ENCODE peak calls at places on chromosome 11, in seven cellular contexts. U is tibial artery, Y is A673, O is left ventricle myocardium inferior, V is BE2C, J is fibroblast of lung, P is psoas muscle. C is an unnamed sample.

GRCh38 chr11:68659158-68659921 is 25.0 kb upstream of the GAL start:
- DNase-seq in U (peak; percentile 66), P (peak; percentile 74), O (peak; percentile 66), V (peak; percentile 94), J (peak; percentile 99), Y (peak; percentile 95), C (peak; percentile 85)

GRCh38 chr11:124897681-124898680 is at the start of gene ROBO4:
- DNase-seq in P (peak; percentile 53), Y (no peak), U (peak; percentile 79), V (no peak), O (peak; percentile 74), J (peak; percentile 92), C (no peak)

GRCh38 chr11:64331569-64332371 is 8.2 kb upstream of the CCDC88B start:
- DNase-seq in V (peak; percentile 49), P (peak; percentile 82), Y (peak; percentile 89), O (peak; percentile 74), U (no peak), J (peak; percentile 86), C (peak; percentile 82)

GRCh38 chr11:69382131-69383128 is 88.5 kb downstream of the MYEOV start:
- DNase-seq in Y (no peak), U (peak; percentile 61), J (peak; percentile 40), P (peak; percentile 55), O (peak; percentile 57), V (peak; percentile 8), C (no peak)

GRCh38 chr11:46249103-46249942 is 28.1 kb upstream of the CREB3L1 start:
- DNase-seq in P (no peak), J (peak; percentile 65), Y (peak; percentile 57), V (no peak), O (no peak), U (no peak), C (no peak)

GRCh38 chr11:68839953-68840641 is 1.6 kb downstream of the CPT1A start:
- DNase-seq in O (no peak), J (no peak), V (peak; percentile 28), U (no peak), Y (peak; percentile 66), P (no peak), C (no peak)

GRCh38 chr11:44595964-44596381 is 30.5 kb downstream of the CD82 start:
- DNase-seq in O (peak; percentile 79), V (no peak), U (peak; percentile 94), J (peak; percentile 52), P (peak; percentile 74), Y (no peak), C (no peak)

GRCh38 chr11:120115272-120116000 is 22.5 kb downstream of the TRIM29 start:
- DNase-seq in Y (no peak), P (no peak), U (no peak), V (no peak), O (no peak), J (no peak), C (no peak)

GRCh38 chr11:58832246-58832645 is 12.3 kb downstream of the GLYATL2 start:
- DNase-seq in Y (peak; percentile 28), J (no peak), P (no peak), U (no peak), V (no peak), O (no peak), C (peak; percentile 45)

GRCh38 chr11:64835616-64836447 is 8.6 kb downstream of the CDC42BPG start:
- DNase-seq in O (no peak), Y (no peak), J (no peak), U (no peak), V (no peak), P (no peak), C (no peak)

GRCh38 chr11:119907122-119907933 is 178.3 kb upstream of the NECTIN1 start:
- DNase-seq in U (no peak), V (peak; percentile 85), O (no peak), J (no peak), Y (no peak), P (no peak), C (peak; percentile 67)

GRCh38 chr11:125211191-125211953 is 46.8 kb downstream of the PKNOX2 start:
- DNase-seq in O (no peak), U (no peak), J (peak; percentile 18), P (no peak), V (no peak), Y (no peak), C (no peak)

GRCh38 chr11:19660076-19660475 is 52.6 kb upstream of the NAV2 start:
- DNase-seq in J (peak; percentile 70), P (no peak), V (peak; percentile 38), U (no peak), O (no peak), Y (no peak), C (peak; percentile 67)

GRCh38 chr11:57514538-57515331 is 767 bp downstream of the SLC43A1 start:
- DNase-seq in V (peak; percentile 21), J (peak; percentile 39), O (peak; percentile 69), Y (peak; percentile 43), P (peak; percentile 60), U (peak; percentile 86), C (peak; percentile 65)

GRCh38 chr11:122748968-122749687 is 89.2 kb upstream of the CRTAM start:
- DNase-seq in V (no peak), U (no peak), P (no peak), Y (peak; percentile 94), O (no peak), J (peak; percentile 95), C (no peak)

GRCh38 chr11:129729823-129730222 is 85.8 kb upstream of the TMEM45B start:
- DNase-seq in U (no peak), O (no peak), P (no peak), Y (no peak), J (no peak), V (no peak), C (no peak)

GRCh38 chr11:63280920-63281319 is 37.5 kb upstream of the SLC22A25 start:
- DNase-seq in U (no peak), J (no peak), Y (no peak), O (no peak), V (no peak), P (no peak), C (no peak)

GRCh38 chr11:126464796-126465195 is 109.3 kb downstream of the ST3GAL4 start:
- DNase-seq in U (no peak), J (no peak), P (no peak), O (no peak), V (no peak), Y (no peak), C (no peak)

GRCh38 chr11:68306636-68307035 is 5.8 kb upstream of the LRP5 start:
- DNase-seq in O (no peak), J (no peak), Y (no peak), V (no peak), P (no peak), U (no peak), C (no peak)

GRCh38 chr11:8389034-8389996 is 125.6 kb upstream of the LMO1 start:
- DNase-seq in P (no peak), J (peak; percentile 13), V (no peak), U (no peak), O (no peak), Y (no peak), C (peak; percentile 11)

GRCh38 chr11:118889796-118890195 is 6.1 kb downstream of the CXCR5 start:
- DNase-seq in Y (no peak), O (peak; percentile 74), J (no peak), P (peak; percentile 81), V (no peak), U (peak; percentile 97), C (peak; percentile 31)

GRCh38 chr11:80390546-80390945 is 949.7 kb upstream of the TENM4 start:
- DNase-seq in J (no peak), V (no peak), Y (no peak), U (no peak), P (no peak), O (no peak), C (no peak)

GRCh38 chr11:102402556-102402955 is 50.0 kb downstream of the TMEM123 start:
- DNase-seq in U (no peak), P (no peak), Y (no peak), O (no peak), V (no peak), J (no peak), C (no peak)

GRCh38 chr11:108697872-108698473 is 33.1 kb downstream of the DDX10 start:
- DNase-seq in O (no peak), V (peak; percentile 59), Y (peak; percentile 85), P (peak; percentile 23), J (peak; percentile 86), U (peak; percentile 65), C (peak; percentile 78)

GRCh38 chr11:128841461-128842072 is 25.5 kb downstream of the KCNJ1 start:
- DNase-seq in U (no peak), J (no peak), Y (no peak), P (no peak), V (no peak), O (no peak), C (no peak)

GRCh38 chr11:69704508-69705245 is 855 bp upstream of the FGF19 start:
- DNase-seq in Y (peak; percentile 94), P (no peak), U (no peak), J (no peak), V (peak; percentile 77), O (no peak), C (peak; percentile 80)

GRCh38 chr11:34749666-34750659 is 129.1 kb downstream of the EHF start:
- DNase-seq in Y (peak; percentile 43), P (peak; percentile 80), J (peak; percentile 98), U (peak; percentile 92), O (peak; percentile 74), V (no peak), C (peak; percentile 35)

GRCh38 chr11:819129-819931 is 616 bp downstream of the PNPLA2 start:
- DNase-seq in O (peak; percentile 95), J (peak; percentile 80), P (peak; percentile 95), V (peak; percentile 87), U (peak; percentile 96), Y (peak; percentile 93), C (peak; percentile 97)

GRCh38 chr11:94623120-94623735 is 56.1 kb downstream of the PIWIL4 start:
- DNase-seq in V (peak; percentile 75), Y (peak; percentile 90), O (no peak), U (no peak), P (no peak), J (peak; percentile 79), C (peak; percentile 87)
- TF ChIP-seq CTCF in V (peak; percentile 95), Y (peak; percentile 90), O (peak; percentile 91), U (peak; percentile 71), P (peak; percentile 88), J (peak; percentile 87), C (peak; percentile 94)

GRCh38 chr11:4916581-4916980 is 2.6 kb downstream of the OR51G2 start:
- DNase-seq in Y (no peak), P (no peak), J (no peak), U (no peak), O (no peak), V (no peak), C (peak; percentile 49)
- H3K4me3 ChIP-seq in Y (no peak overlapping the region), P (no peak overlapping the region), J (no peak overlapping the region), U (no peak overlapping the region), O (no peak overlapping the region), V (no peak overlapping the region), C (no peak overlapping the region)

GRCh38 chr11:131979364-131979763 is 608.9 kb downstream of the NTM start:
- DNase-seq in V (no peak), Y (peak; percentile 43), U (no peak), J (no peak), O (no peak), P (no peak), C (no peak)
- H3K4me1 ChIP-seq in V (no peaks in the 10 kb centered on the region), Y (peaks cover 76% of the 10 kb centered on the region), U (no peaks in the 10 kb centered on the region), J (no peaks in the 10 kb centered on the region), O (no peaks in the 10 kb centered on the region), P (no peaks in the 10 kb centered on the region), C (no peaks in the 10 kb centered on the region)

GRCh38 chr11:110947100-110947499 is 234.9 kb upstream of the ARHGAP20 start:
- DNase-seq in J (no peak), Y (peak; percentile 12), V (no peak), U (no peak), P (peak; percentile 53), O (peak; percentile 25), C (no peak)
- TF ChIP-seq CTCF in J (no peak), Y (no peak), V (no peak), U (no peak), P (no peak), O (no peak), C (no peak)